ENCODE peak calls at places on chromosome 15, in nine cellular contexts. O is right atrium auricular region; A is aorta; P is left ventricle myocardium inferior; Q is breast epithelium; B is thyroid gland; I is tibial artery; W is mesendoderm; X is effector memory CD4-positive, alpha-beta T cell. H is an unnamed sample.

GRCh38 chr15:44207643-44208042 is 12.6 kb upstream of the FRMD5 start:
- DNase-seq in O (no peak), A (no peak), P (no peak), Q (no peak), B (no peak), I (no peak), W (no peak), X (no peak), H (no peak)

GRCh38 chr15:61196711-61197110 is 32.4 kb downstream of the RORA start:
- DNase-seq in O (no peak), A (no peak), P (no peak), Q (no peak), B (no peak), I (no peak), W (no peak), X (no peak), H (no peak)

GRCh38 chr15:69812881-69813280 is 284.8 kb downstream of the TLE3 start:
- DNase-seq in O (no peak), A (no peak), P (no peak), Q (no peak), B (no peak), I (no peak), W (peak; percentile 85), X (no peak), H (no peak)

GRCh38 chr15:52309154-52309548 is 13.5 kb upstream of the MYO5C start:
- DNase-seq in O (no peak), A (no peak), P (no peak), Q (no peak), B (no peak), I (no peak), W (no peak), X (no peak), H (no peak)

GRCh38 chr15:98272586-98272985 is 312.1 kb downstream of the ARRDC4 start:
- DNase-seq in O (no peak), A (no peak), P (no peak), Q (no peak), B (no peak), I (no peak), W (peak; percentile 33), X (no peak), H (no peak)

GRCh38 chr15:67873777-67874176 is 33.9 kb upstream of the RNU6-1 start:
- DNase-seq in O (no peak), A (no peak), P (no peak), Q (no peak), B (no peak), I (no peak), W (no peak), X (no peak), H (no peak)

GRCh38 chr15:38843736-38844590 is 279.3 kb upstream of the RASGRP1 start:
- DNase-seq in O (no peak), A (no peak), P (no peak), Q (no peak), B (no peak), I (no peak), W (no peak), X (no peak), H (no peak)

GRCh38 chr15:44158111-44158510 is 37.0 kb downstream of the FRMD5 start:
- DNase-seq in O (no peak), A (no peak), P (no peak), Q (no peak), B (no peak), I (no peak), W (no peak), X (no peak), H (no peak)

GRCh38 chr15:47756872-47757271 is 39.6 kb downstream of the SEMA6D start:
- DNase-seq in O (no peak), A (no peak), P (no peak), Q (no peak), B (no peak), I (no peak), W (peak; percentile 66), X (no peak), H (no peak)

GRCh38 chr15:47757331-47757730 is 40.0 kb downstream of the SEMA6D start:
- DNase-seq in O (no peak), A (no peak), P (no peak), Q (no peak), B (no peak), I (no peak), W (no peak), X (no peak), H (no peak)

GRCh38 chr15:47766406-47766805 is 49.1 kb downstream of the SEMA6D start:
- DNase-seq in O (no peak), A (no peak), P (no peak), Q (no peak), B (no peak), I (no peak), W (no peak), X (no peak), H (no peak)

GRCh38 chr15:47764666-47765065 is 47.4 kb downstream of the SEMA6D start:
- DNase-seq in O (no peak), A (no peak), P (no peak), Q (no peak), B (no peak), I (no peak), W (no peak), X (no peak), H (no peak)

GRCh38 chr15:47762621-47763020 is 45.3 kb downstream of the SEMA6D start:
- DNase-seq in O (no peak), A (no peak), P (no peak), Q (no peak), B (no peak), I (no peak), W (no peak), X (no peak), H (no peak)
- H3K4me1 ChIP-seq in O (no peaks in the 10 kb centered on the region), A (no peaks in the 10 kb centered on the region), P (peaks cover 11% of the 10 kb centered on the region), Q (no peaks in the 10 kb centered on the region), B (no peaks in the 10 kb centered on the region), I (no peaks in the 10 kb centered on the region), W (no peaks in the 10 kb centered on the region), X (no peaks in the 10 kb centered on the region), H (no peaks in the 10 kb centered on the region)

GRCh38 chr15:73605759-73606423 is 27.3 kb downstream of the NPTN start:
- DNase-seq in O (no peak), A (no peak), P (no peak), Q (no peak), B (peak; percentile 14), I (no peak), W (no peak), X (no peak), H (no peak)
- H3K27ac ChIP-seq in O (no peak overlapping the region), A (no peak overlapping the region), P (peak overlapping the region; percentile 5), Q (no peak overlapping the region), B (no peak overlapping the region), I (no peak overlapping the region), W (peak overlapping the region; percentile 36), X (no peak overlapping the region), H (no peak overlapping the region)

GRCh38 chr15:31473384-31474058 is 146.9 kb downstream of the KLF13 start:
- DNase-seq in O (peak; percentile 38), A (no peak), P (no peak), Q (no peak), B (no peak), I (no peak), W (no peak), X (no peak), H (no peak)

GRCh38 chr15:31470756-31471155 is 144.1 kb downstream of the KLF13 start:
- DNase-seq in O (peak; percentile 32), A (no peak), P (no peak), Q (no peak), B (no peak), I (no peak), W (no peak), X (no peak), H (no peak)

GRCh38 chr15:31474059-31474868 is 147.6 kb downstream of the KLF13 start:
- DNase-seq in O (peak; percentile 55), A (no peak), P (no peak), Q (no peak), B (no peak), I (no peak), W (no peak), X (no peak), H (no peak)

GRCh38 chr15:31471731-31472430 is 145.2 kb downstream of the KLF13 start:
- DNase-seq in O (peak; percentile 64), A (no peak), P (no peak), Q (no peak), B (no peak), I (no peak), W (no peak), X (no peak), H (no peak)

GRCh38 chr15:31472636-31473383 is 146.2 kb downstream of the KLF13 start:
- DNase-seq in O (peak; percentile 61), A (no peak), P (no peak), Q (no peak), B (peak; percentile 64), I (no peak), W (no peak), X (no peak), H (no peak)
- H3K4me3 ChIP-seq in O (no peak overlapping the region), A (no peak overlapping the region), P (no peak overlapping the region), Q (no peak overlapping the region), B (no peak overlapping the region), I (no peak overlapping the region), W (no peak overlapping the region), X (peak overlapping the region; percentile 41), H (no peak overlapping the region)

GRCh38 chr15:73931441-73931840 is 5.2 kb downstream of the LOXL1 start:
- DNase-seq in O (no peak), A (peak; percentile 36), P (peak; percentile 11), Q (no peak), B (no peak), I (no peak), W (no peak), X (no peak), H (peak; percentile 24)

GRCh38 chr15:73934281-73934680 is 8.0 kb downstream of the LOXL1 start:
- DNase-seq in O (no peak), A (peak; percentile 72), P (no peak), Q (no peak), B (no peak), I (no peak), W (no peak), X (no peak), H (peak; percentile 32)

GRCh38 chr15:73930371-73930770 is 4.1 kb downstream of the LOXL1 start:
- DNase-seq in O (peak; percentile 87), A (peak; percentile 94), P (peak; percentile 78), Q (no peak), B (no peak), I (peak; percentile 68), W (no peak), X (no peak), H (peak; percentile 44)

GRCh38 chr15:73930790-73931281 is 4.6 kb downstream of the LOXL1 start:
- DNase-seq in O (no peak), A (peak; percentile 96), P (no peak), Q (no peak), B (no peak), I (peak; percentile 81), W (no peak), X (no peak), H (peak; percentile 26)

GRCh38 chr15:73932381-73933191 is 6.3 kb downstream of the LOXL1 start:
- DNase-seq in O (no peak), A (peak; percentile 11), P (no peak), Q (no peak), B (no peak), I (no peak), W (no peak), X (no peak), H (peak; percentile 6)
- H3K4me1 ChIP-seq in O (peaks cover 67% of the 10 kb centered on the region), A (no peaks in the 10 kb centered on the region), P (peaks cover 66% of the 10 kb centered on the region), Q (peaks cover 5% of the 10 kb centered on the region), B (peaks cover 5% of the 10 kb centered on the region), I (peaks cover 54% of the 10 kb centered on the region), W (no peaks in the 10 kb centered on the region), X (peaks cover 24% of the 10 kb centered on the region), H (peaks cover 37% of the 10 kb centered on the region)